ENCODE peak calls at places on chromosome 9, in four cellular contexts. T, P, A and R are unnamed samples.

GRCh38 chr9:4306066-4306787 is 6.4 kb upstream of the GLIS3 start:
- DNase-seq in T (no peak), P (peak), A (no peak), R (no peak)

GRCh38 chr9:27726244-27727141 is 153.2 kb upstream of the C9orf72 start:
- DNase-seq in T (peak), P (peak), A (no peak), R (no peak)

GRCh38 chr9:96121162-96121561 is 180.8 kb downstream of the HSD17B3 start:
- DNase-seq in T (no peak), P (no peak), A (no peak), R (no peak)

GRCh38 chr9:73869261-73869660 is 627.9 kb upstream of the RORB start:
- DNase-seq in T (peak), P (peak), A (peak), R (no peak)

GRCh38 chr9:20788526-20789421 is 104.7 kb downstream of the FOCAD start:
- DNase-seq in T (no peak), P (no peak), A (no peak), R (no peak)

GRCh38 chr9:137449931-137450537 is 8.9 kb upstream of the ENTPD8 start:
- DNase-seq in T (peak), P (no peak), A (no peak), R (no peak)

GRCh38 chr9:81772144-81772543 is 82.8 kb upstream of the TLE1 start:
- DNase-seq in T (no peak), P (no peak), A (no peak), R (no peak)

GRCh38 chr9:79015951-79016350 is 555.8 kb upstream of the TLE4 start:
- DNase-seq in T (no peak), P (no peak), A (no peak), R (no peak)

GRCh38 chr9:107637421-107638420 is 148.2 kb upstream of the KLF4 start:
- DNase-seq in T (no peak), P (no peak), A (no peak), R (peak)

GRCh38 chr9:83385317-83385716 is 152.9 kb downstream of the FRMD3 start:
- DNase-seq in T (no peak), P (no peak), A (no peak), R (no peak)

GRCh38 chr9:69136185-69136584 is 37.9 kb upstream of the TJP2 start:
- DNase-seq in T (no peak), P (no peak), A (no peak), R (no peak)

GRCh38 chr9:84928419-84928818 is 258.9 kb downstream of the NTRK2 start:
- DNase-seq in T (no peak), P (no peak), A (no peak), R (no peak)

GRCh38 chr9:125843646-125844045 is 96.5 kb downstream of the PBX3 start:
- DNase-seq in T (no peak), P (no peak), A (no peak), R (no peak)

GRCh38 chr9:121372563-121373400 is 2.7 kb upstream of the STOM start:
- DNase-seq in T (peak), P (peak), A (no peak), R (no peak)

GRCh38 chr9:135174269-135174668 is 86.8 kb downstream of the OLFM1 start:
- DNase-seq in T (no peak), P (no peak), A (no peak), R (no peak)

GRCh38 chr9:79662553-79662956 is 90.8 kb downstream of the TLE4 start:
- DNase-seq in T (no peak), P (no peak), A (no peak), R (no peak)

GRCh38 chr9:123999668-124000067 is 11.9 kb upstream of the LHX2 start:
- DNase-seq in T (no peak), P (no peak), A (no peak), R (no peak)

GRCh38 chr9:136136526-136136925 is 17.9 kb upstream of the TMEM250 start:
- DNase-seq in T (no peak), P (no peak), A (no peak), R (no peak)

GRCh38 chr9:35179347-35180271 is 17.8 kb downstream of the UNC13B start:
- DNase-seq in T (no peak), P (no peak), A (no peak), R (no peak)

GRCh38 chr9:36298566-36298965 is 40.3 kb upstream of the GNE start:
- DNase-seq in T (no peak), P (no peak), A (no peak), R (no peak)

GRCh38 chr9:137435980-137436760 is 5.0 kb downstream of the ENTPD8 start:
- DNase-seq in T (peak), P (peak), A (no peak), R (no peak)

GRCh38 chr9:135517407-135517822 is 3.8 kb upstream of the LCN1 start:
- DNase-seq in T (no peak), P (no peak), A (no peak), R (no peak)

GRCh38 chr9:122232907-122233306 is 4.2 kb upstream of the LHX6 start:
- DNase-seq in T (no peak), P (no peak), A (no peak), R (no peak)

GRCh38 chr9:14846871-14847311 is 63.3 kb downstream of the FREM1 start:
- DNase-seq in T (peak), P (peak), A (peak), R (peak)

GRCh38 chr9:120563044-120563443 is 16.9 kb downstream of the CDK5RAP2 start:
- DNase-seq in T (peak), P (no peak), A (no peak), R (no peak)

GRCh38 chr9:102044133-102044532 is 305.7 kb upstream of the GRIN3A start:
- DNase-seq in T (no peak), P (no peak), A (no peak), R (no peak)

GRCh38 chr9:35517136-35517535 is 27.2 kb downstream of the RUSC2 start:
- DNase-seq in T (no peak), P (peak), A (no peak), R (no peak)

GRCh38 chr9:114902773-114903589 is 27.4 kb downstream of the TNFSF8 start:
- DNase-seq in T (no peak), P (no peak), A (no peak), R (no peak)

GRCh38 chr9:14780251-14780650 is 57.7 kb upstream of the CER1 start:
- DNase-seq in T (no peak), P (no peak), A (no peak), R (no peak)

GRCh38 chr9:129098328-129098727 is 12.3 kb downstream of the CRAT start:
- DNase-seq in T (no peak), P (no peak), A (no peak), R (no peak)

GRCh38 chr9:764105-764524 is 77.4 kb upstream of the DMRT1 start:
- DNase-seq in T (peak), P (peak), A (peak), R (peak)

GRCh38 chr9:114264806-114265550 is 57.9 kb upstream of the ORM1 start:
- DNase-seq in T (no peak), P (no peak), A (no peak), R (no peak)

GRCh38 chr9:69120380-69121154 is 53.5 kb upstream of the TJP2 start:
- DNase-seq in T (no peak), P (peak), A (peak), R (peak)

GRCh38 chr9:21252727-21253547 is 13.1 kb upstream of the IFNA14 start:
- DNase-seq in T (no peak), P (peak), A (no peak), R (no peak)

GRCh38 chr9:96044401-96044800 is 168.9 kb downstream of the ERCC6L2 start:
- DNase-seq in T (no peak), P (no peak), A (no peak), R (no peak)

GRCh38 chr9:70352802-70353201 is 61.7 kb downstream of the KLF9 start:
- DNase-seq in T (peak), P (no peak), A (no peak), R (no peak)

GRCh38 chr9:120394058-120394669 is 185.8 kb downstream of the CDK5RAP2 start:
- DNase-seq in T (no peak), P (peak), A (no peak), R (no peak)

GRCh38 chr9:99894826-99895225 is 11.6 kb upstream of the STX17 start:
- DNase-seq in T (no peak), P (no peak), A (no peak), R (no peak)
- TF ChIP-seq TAF1 in T (no peak), P (no peak), A (no peak), R (no peak)

GRCh38 chr9:86406366-86406765 is 52.2 kb upstream of the TUT7 start:
- DNase-seq in T (no peak), P (peak), A (no peak), R (no peak)

GRCh38 chr9:86405086-86405491 is 50.9 kb upstream of the TUT7 start:
- DNase-seq in T (no peak), P (peak), A (no peak), R (no peak)

GRCh38 chr9:86405926-86406325 is 51.7 kb upstream of the TUT7 start:
- DNase-seq in T (no peak), P (peak), A (no peak), R (no peak)

GRCh38 chr9:86408121-86408520 is 53.9 kb upstream of the TUT7 start:
- DNase-seq in T (no peak), P (no peak), A (no peak), R (no peak)

GRCh38 chr9:86407022-86407421 is 52.8 kb upstream of the TUT7 start:
- DNase-seq in T (peak), P (peak), A (no peak), R (no peak)
- TF ChIP-seq POLR2A in T (no peak), P (no peak), A (no peak), R (no peak)

DNA sequence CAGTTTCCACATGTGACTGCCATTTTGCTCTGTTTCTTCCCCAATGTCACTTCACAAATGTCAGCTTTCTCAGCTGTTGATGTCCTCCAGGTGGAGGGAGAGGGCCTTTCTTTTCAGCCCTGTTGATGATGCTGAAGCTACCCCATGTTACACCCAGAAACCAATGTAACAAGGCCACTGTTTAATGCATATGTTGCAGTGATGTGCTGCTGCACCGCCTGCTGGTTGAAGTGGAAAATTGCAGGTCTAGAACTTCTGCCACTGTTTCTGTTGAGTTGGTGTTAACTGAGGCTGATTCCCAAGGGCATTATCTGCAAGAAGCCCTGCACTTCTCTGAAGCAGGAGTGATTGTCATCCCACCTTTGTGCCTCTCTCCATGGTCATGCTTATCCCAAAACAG is 428.4 kb downstream of the KDM4C start:
- DNase-seq in T (peak), P (peak), A (no peak), R (no peak)
- TF ChIP-seq TAF1 in T (no peak), P (no peak), A (no peak), R (no peak)

GRCh38 chr9:131923132-131923671 is 156.5 kb downstream of the MED27 start:
- DNase-seq in T (no peak), P (no peak), A (no peak), R (no peak)

GRCh38 chr9:131923766-131924165 is 155.9 kb downstream of the MED27 start:
- DNase-seq in T (no peak), P (no peak), A (no peak), R (no peak)

GRCh38 chr9:131927092-131927491 is 152.6 kb downstream of the MED27 start:
- DNase-seq in T (no peak), P (no peak), A (no peak), R (no peak)

GRCh38 chr9:131925677-131926076 is 154.0 kb downstream of the MED27 start:
- DNase-seq in T (no peak), P (no peak), A (no peak), R (no peak)
- TF ChIP-seq POLR2A in T (no peak), P (no peak), A (no peak), R (no peak)

GRCh38 chr9:38389313-38389712 is 3.2 kb upstream of the ALDH1B1 start:
- DNase-seq in T (peak), P (peak), A (no peak), R (no peak)

GRCh38 chr9:38386319-38386895 is 6.1 kb upstream of the ALDH1B1 start:
- DNase-seq in T (no peak), P (peak), A (no peak), R (no peak)

GRCh38 chr9:38387751-38388150 is 4.8 kb upstream of the ALDH1B1 start:
- DNase-seq in T (no peak), P (no peak), A (no peak), R (no peak)

GRCh38 chr9:38390442-38390841 is 2.1 kb upstream of the ALDH1B1 start:
- DNase-seq in T (peak), P (no peak), A (no peak), R (no peak)

DNA sequence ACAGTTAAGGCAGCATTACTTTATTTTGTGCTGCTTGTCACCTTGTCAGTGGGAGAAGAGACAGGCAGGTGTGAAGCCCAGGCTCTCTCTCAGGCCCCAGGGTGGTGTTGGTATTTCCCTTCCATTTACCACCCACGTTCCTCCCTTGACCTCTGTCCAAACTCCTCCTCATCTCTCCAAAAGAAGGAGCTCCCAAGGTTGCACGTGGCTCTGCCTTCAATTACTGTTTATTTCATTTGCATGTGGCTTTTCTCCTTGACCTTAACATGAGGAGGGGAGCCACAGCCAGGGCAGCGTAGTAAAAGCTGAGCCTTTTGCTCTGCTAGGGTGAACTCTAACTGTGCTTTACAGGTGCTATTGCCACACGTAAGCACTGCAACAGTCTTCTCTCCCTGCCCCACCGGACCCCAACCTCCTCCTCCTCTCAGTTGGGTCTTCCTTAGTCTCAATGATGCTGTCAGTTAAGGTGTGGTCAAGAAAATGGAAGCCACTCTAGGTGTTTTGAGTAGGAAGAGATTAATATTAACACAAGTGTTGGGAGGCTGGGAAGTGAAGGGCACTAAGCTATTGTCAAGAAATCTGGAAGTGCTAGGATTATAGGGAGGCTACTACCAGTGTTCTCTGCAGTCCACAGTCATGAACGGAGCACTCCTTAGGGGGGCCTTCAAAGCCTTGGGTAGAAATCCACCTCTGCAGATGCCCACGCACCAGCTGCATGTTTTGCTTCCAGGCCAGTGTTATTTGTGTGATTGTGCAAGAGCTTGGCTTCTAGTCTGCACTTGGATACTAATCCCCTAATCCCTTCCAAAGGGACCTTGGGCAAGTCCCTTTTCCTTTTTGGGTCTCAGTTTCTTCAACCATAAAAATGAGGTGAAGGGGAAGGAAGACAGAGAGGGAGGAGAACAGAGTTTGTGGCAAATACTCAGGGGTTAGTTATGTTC is 3.9 kb upstream of the ALDH1B1 start:
- DNase-seq in T (no peak), P (peak), A (no peak), R (no peak)
- TF ChIP-seq TAF1 in T (no peak), P (no peak), A (no peak), R (no peak)

DNA sequence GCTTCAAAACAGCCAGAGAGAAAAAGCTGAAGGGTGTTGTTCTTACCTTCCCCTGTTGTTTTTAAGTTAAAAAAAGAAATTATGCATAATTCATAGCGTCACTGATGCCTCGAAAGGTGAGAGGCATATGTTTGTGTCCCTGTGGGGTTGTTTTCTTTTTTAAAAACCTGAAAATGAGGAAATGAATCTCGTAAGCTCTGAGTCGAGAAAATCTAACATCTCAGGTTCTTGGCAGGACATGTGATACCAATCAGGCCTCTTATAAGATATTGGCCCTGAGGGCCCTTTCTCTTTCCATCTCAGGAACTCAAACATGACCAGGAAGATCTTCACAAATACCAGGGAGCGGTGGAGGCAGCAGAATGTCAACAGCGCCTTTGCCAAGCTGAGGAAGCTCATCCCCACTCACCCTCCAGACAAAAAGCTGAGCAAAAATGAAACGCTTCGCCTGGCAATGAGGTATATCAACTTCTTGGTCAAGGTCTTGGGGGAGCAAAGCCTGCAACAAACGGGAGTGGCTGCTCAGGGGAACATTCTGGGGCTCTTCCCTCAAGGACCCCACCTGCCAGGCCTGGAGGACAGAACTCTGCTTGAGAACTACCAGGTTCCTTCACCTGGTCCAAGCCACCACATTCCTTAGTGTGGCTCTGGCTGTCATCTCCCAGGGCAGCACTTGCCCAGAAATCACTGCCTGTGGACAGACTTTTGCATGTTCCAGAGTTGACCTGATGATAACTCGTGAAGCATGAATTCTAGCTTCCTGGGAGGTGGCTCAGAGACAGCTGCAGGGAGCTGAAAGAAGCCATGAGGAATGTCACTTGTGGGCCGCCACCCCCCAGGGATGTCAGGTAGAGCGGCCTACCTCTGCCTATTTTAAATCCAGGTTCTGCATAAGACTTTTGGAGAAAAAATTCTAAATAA is at the start of gene TAL2:
- DNase-seq in T (no peak), P (no peak), A (no peak), R (no peak)
- TF ChIP-seq POLR2A in T (no peak), P (no peak), A (no peak), R (no peak)

DNA sequence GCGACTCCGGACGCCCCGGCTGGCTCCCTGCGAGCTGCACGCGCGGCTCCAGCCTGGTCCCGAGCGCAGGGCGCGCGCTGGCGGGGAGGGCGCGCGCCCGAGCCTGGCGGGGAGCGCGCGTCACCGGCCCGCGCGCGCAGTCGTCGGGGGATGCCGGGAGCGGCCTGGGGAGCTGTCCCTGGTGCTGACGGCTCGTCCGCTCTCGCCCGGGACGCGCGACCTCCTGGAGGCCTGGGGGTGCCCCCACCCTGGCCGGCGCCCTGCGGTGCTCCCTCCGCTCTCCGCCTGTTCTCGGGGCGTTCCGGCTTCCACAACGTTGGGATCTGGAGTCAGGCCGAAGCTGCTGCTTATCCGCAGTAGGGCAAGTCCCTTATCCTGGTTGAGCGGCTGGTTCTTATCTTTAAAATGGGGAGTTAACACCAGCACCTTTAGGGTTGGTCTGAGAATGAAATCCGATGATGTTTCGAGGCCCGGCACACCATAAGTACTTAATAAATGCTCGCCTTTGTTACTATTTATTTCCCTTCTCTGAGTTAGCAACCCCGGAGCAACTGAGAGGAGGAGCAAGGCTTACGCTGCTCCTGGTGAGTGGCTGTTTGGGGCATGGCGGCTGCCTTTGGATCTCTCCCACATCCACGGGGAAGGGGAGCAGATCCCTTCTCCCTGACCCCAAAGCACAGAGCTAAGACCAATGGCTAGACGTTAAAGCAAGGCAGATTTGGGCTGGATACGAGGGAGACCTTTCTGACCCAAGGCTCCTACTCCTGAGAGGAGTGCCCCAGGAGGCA is at the start of gene FAM163B:
- DNase-seq in T (peak), P (no peak), A (no peak), R (no peak)
- TF ChIP-seq TAF1 in T (no peak), P (no peak), A (no peak), R (no peak)